ENCODE peak calls at places on chromosomes 16 and 17, in ten cellular contexts. One of them, this sample, is unnamed.
A peak's percentile ranks its signal among the peaks of the same experiment; 100 is the strongest.

GRCh38 chr17:82229686-82230626 is 1.1 kb downstream of the SLC16A3 start:
- DNase-seq in naive thymus-derived CD4-positive, alpha-beta T cell: no peak
- DNase-seq in heart left ventricle: no peak
- DNase-seq in sigmoid colon: peak; percentile 78
- DNase-seq in AG10803: no peak
- DNase-seq in IMR-90: no peak
- DNase-seq in uterus: no peak
- DNase-seq in HCT116: no peak
- DNase-seq in OCI-LY7: no peak
- DNase-seq in HAP-1: no peak
- DNase-seq in this sample: no peak

GRCh38 chr16:4904108-4904941 is 32.6 kb downstream of the PPL start:
- DNase-seq in heart left ventricle: no peak
- DNase-seq in AG10803: no peak
- DNase-seq in HAP-1: no peak
- DNase-seq in naive thymus-derived CD4-positive, alpha-beta T cell: no peak
- DNase-seq in uterus: no peak
- DNase-seq in IMR-90: no peak
- DNase-seq in HCT116: no peak
- DNase-seq in sigmoid colon: no peak
- DNase-seq in OCI-LY7: no peak
- DNase-seq in this sample: no peak

GRCh38 chr17:1239210-1239609 is 31.0 kb upstream of the BHLHA9 start:
- DNase-seq in IMR-90: peak; percentile 55
- DNase-seq in heart left ventricle: no peak
- DNase-seq in sigmoid colon: no peak
- DNase-seq in HCT116: no peak
- DNase-seq in AG10803: peak; percentile 18
- DNase-seq in HAP-1: no peak
- DNase-seq in naive thymus-derived CD4-positive, alpha-beta T cell: peak; percentile 24
- DNase-seq in uterus: no peak
- DNase-seq in OCI-LY7: no peak
- DNase-seq in this sample: peak; percentile 80

GRCh38 chr17:57535652-57536018 is 209.5 kb downstream of the CCDC182 start:
- DNase-seq in OCI-LY7: no peak
- DNase-seq in naive thymus-derived CD4-positive, alpha-beta T cell: no peak
- DNase-seq in HAP-1: no peak
- DNase-seq in IMR-90: no peak
- DNase-seq in HCT116: no peak
- DNase-seq in sigmoid colon: no peak
- DNase-seq in AG10803: no peak
- DNase-seq in uterus: no peak
- DNase-seq in heart left ventricle: no peak
- DNase-seq in this sample: no peak

GRCh38 chr17:73013816-73014663 is 78.4 kb downstream of the SLC39A11 start:
- DNase-seq in naive thymus-derived CD4-positive, alpha-beta T cell: no peak
- DNase-seq in IMR-90: peak; percentile 24
- DNase-seq in sigmoid colon: no peak
- DNase-seq in HCT116: peak; percentile 73
- DNase-seq in heart left ventricle: no peak
- DNase-seq in HAP-1: no peak
- DNase-seq in OCI-LY7: peak; percentile 11
- DNase-seq in uterus: no peak
- DNase-seq in AG10803: no peak
- DNase-seq in this sample: no peak

GRCh38 chr17:69335018-69335417 is 8.1 kb upstream of the ABCA5 start:
- DNase-seq in heart left ventricle: no peak
- DNase-seq in sigmoid colon: no peak
- DNase-seq in HCT116: peak; percentile 69
- DNase-seq in naive thymus-derived CD4-positive, alpha-beta T cell: no peak
- DNase-seq in HAP-1: no peak
- DNase-seq in IMR-90: peak; percentile 60
- DNase-seq in AG10803: peak; percentile 59
- DNase-seq in OCI-LY7: peak; percentile 62
- DNase-seq in uterus: no peak
- DNase-seq in this sample: peak; percentile 35

GRCh38 chr17:16977932-16978331 is 6.0 kb upstream of the TNFRSF13B start:
- DNase-seq in uterus: no peak
- DNase-seq in AG10803: peak; percentile 85
- DNase-seq in HAP-1: no peak
- DNase-seq in HCT116: no peak
- DNase-seq in sigmoid colon: peak; percentile 17
- DNase-seq in naive thymus-derived CD4-positive, alpha-beta T cell: no peak
- DNase-seq in OCI-LY7: no peak
- DNase-seq in IMR-90: peak; percentile 38
- DNase-seq in heart left ventricle: no peak
- DNase-seq in this sample: no peak

GRCh38 chr17:49890077-49890821 is 42.4 kb upstream of the TAC4 start:
- DNase-seq in naive thymus-derived CD4-positive, alpha-beta T cell: no peak
- DNase-seq in uterus: no peak
- DNase-seq in IMR-90: no peak
- DNase-seq in heart left ventricle: peak; percentile 37
- DNase-seq in HCT116: no peak
- DNase-seq in HAP-1: no peak
- DNase-seq in AG10803: no peak
- DNase-seq in OCI-LY7: no peak
- DNase-seq in sigmoid colon: no peak
- DNase-seq in this sample: no peak

GRCh38 chr17:36937001-36937960 is at the start of gene LHX1:
- DNase-seq in sigmoid colon: no peak
- DNase-seq in uterus: no peak
- DNase-seq in HAP-1: peak; percentile 25
- DNase-seq in naive thymus-derived CD4-positive, alpha-beta T cell: no peak
- DNase-seq in AG10803: no peak
- DNase-seq in heart left ventricle: no peak
- DNase-seq in OCI-LY7: no peak
- DNase-seq in IMR-90: no peak
- DNase-seq in HCT116: no peak
- DNase-seq in this sample: no peak

GRCh38 chr17:61284174-61284573 is 115.5 kb upstream of the TBX2 start:
- DNase-seq in HAP-1: no peak
- DNase-seq in AG10803: peak; percentile 80
- DNase-seq in OCI-LY7: no peak
- DNase-seq in IMR-90: peak; percentile 93
- DNase-seq in uterus: no peak
- DNase-seq in HCT116: no peak
- DNase-seq in heart left ventricle: no peak
- DNase-seq in sigmoid colon: no peak
- DNase-seq in naive thymus-derived CD4-positive, alpha-beta T cell: no peak
- DNase-seq in this sample: no peak

GRCh38 chr16:11370084-11370931 is 25.0 kb downstream of the RMI2 start:
- DNase-seq in naive thymus-derived CD4-positive, alpha-beta T cell: peak; percentile 31
- DNase-seq in heart left ventricle: no peak
- DNase-seq in HCT116: no peak
- DNase-seq in HAP-1: no peak
- DNase-seq in IMR-90: no peak
- DNase-seq in OCI-LY7: peak; percentile 92
- DNase-seq in uterus: no peak
- DNase-seq in sigmoid colon: no peak
- DNase-seq in AG10803: peak; percentile 11
- DNase-seq in this sample: no peak

GRCh38 chr17:8393470-8394231 is 4.0 kb downstream of the RNF222 start:
- DNase-seq in HCT116: no peak
- DNase-seq in AG10803: no peak
- DNase-seq in HAP-1: no peak
- DNase-seq in naive thymus-derived CD4-positive, alpha-beta T cell: peak; percentile 51
- DNase-seq in sigmoid colon: no peak
- DNase-seq in heart left ventricle: no peak
- DNase-seq in OCI-LY7: peak; percentile 71
- DNase-seq in uterus: no peak
- DNase-seq in IMR-90: peak; percentile 21
- DNase-seq in this sample: no peak

GRCh38 chr16:53743149-53743566 is 39.2 kb downstream of the FTO start:
- DNase-seq in uterus: no peak
- DNase-seq in naive thymus-derived CD4-positive, alpha-beta T cell: no peak
- DNase-seq in HCT116: peak; percentile 55
- DNase-seq in IMR-90: peak; percentile 18
- DNase-seq in OCI-LY7: peak; percentile 34
- DNase-seq in HAP-1: peak; percentile 60
- DNase-seq in AG10803: peak; percentile 33
- DNase-seq in sigmoid colon: no peak
- DNase-seq in heart left ventricle: no peak
- DNase-seq in this sample: peak; percentile 42

GRCh38 chr17:57099165-57099564 is 14.1 kb downstream of the AKAP1 start:
- DNase-seq in AG10803: no peak
- DNase-seq in HAP-1: no peak
- DNase-seq in IMR-90: no peak
- DNase-seq in heart left ventricle: no peak
- DNase-seq in OCI-LY7: peak; percentile 58
- DNase-seq in HCT116: no peak
- DNase-seq in sigmoid colon: no peak
- DNase-seq in naive thymus-derived CD4-positive, alpha-beta T cell: no peak
- DNase-seq in uterus: no peak
- DNase-seq in this sample: no peak

DNA sequence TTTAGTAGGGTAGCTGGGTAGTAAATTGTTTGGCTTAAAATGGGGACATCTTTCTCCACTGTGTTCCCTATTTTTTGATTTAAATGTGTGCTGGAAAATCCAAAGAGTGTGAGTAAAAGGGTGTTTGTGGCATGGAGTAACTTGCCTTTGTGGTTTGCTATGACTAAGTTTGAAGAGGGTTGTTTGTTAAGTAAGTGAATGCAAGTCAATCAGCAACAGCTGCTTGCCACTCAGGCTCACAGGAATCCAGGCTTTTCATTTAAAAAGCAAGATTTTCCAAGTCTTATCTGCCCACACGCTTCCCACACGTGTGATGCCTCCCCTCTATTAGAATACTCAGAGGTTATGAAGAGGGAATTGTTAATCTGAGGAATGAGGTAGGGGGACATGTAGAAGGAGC is 847.7 kb upstream of the RBFOX1 start:
- DNase-seq in IMR-90: no peak
- DNase-seq in OCI-LY7: no peak
- DNase-seq in AG10803: no peak
- DNase-seq in HAP-1: no peak
- DNase-seq in sigmoid colon: no peak
- DNase-seq in HCT116: no peak
- DNase-seq in heart left ventricle: no peak
- DNase-seq in naive thymus-derived CD4-positive, alpha-beta T cell: no peak
- DNase-seq in uterus: no peak
- DNase-seq in this sample: no peak
- H3K4me3 ChIP-seq in IMR-90: no peak overlapping the region
- H3K4me3 ChIP-seq in OCI-LY7: no peak overlapping the region
- H3K4me3 ChIP-seq in AG10803: no peak overlapping the region
- H3K4me3 ChIP-seq in HAP-1: no peak overlapping the region
- H3K4me3 ChIP-seq in sigmoid colon: no peak overlapping the region
- H3K4me3 ChIP-seq in HCT116: no peak overlapping the region
- H3K4me3 ChIP-seq in heart left ventricle: no peak overlapping the region
- H3K4me3 ChIP-seq in naive thymus-derived CD4-positive, alpha-beta T cell: no peak overlapping the region
- H3K4me3 ChIP-seq in uterus: no peak overlapping the region
- H3K4me3 ChIP-seq in this sample: no peak overlapping the region

GRCh38 chr16:67228034-67228785 is 1.3 kb downstream of the TMEM208 start:
- DNase-seq in heart left ventricle: peak; percentile 20
- DNase-seq in naive thymus-derived CD4-positive, alpha-beta T cell: no peak
- DNase-seq in sigmoid colon: no peak
- DNase-seq in IMR-90: no peak
- DNase-seq in AG10803: no peak
- DNase-seq in uterus: no peak
- DNase-seq in OCI-LY7: no peak
- DNase-seq in HCT116: no peak
- DNase-seq in HAP-1: no peak
- DNase-seq in this sample: no peak
- H3K4me3 ChIP-seq in heart left ventricle: peak overlapping the region; percentile 97
- H3K4me3 ChIP-seq in naive thymus-derived CD4-positive, alpha-beta T cell: peak overlapping the region; percentile 90
- H3K4me3 ChIP-seq in sigmoid colon: peak overlapping the region; percentile 87
- H3K4me3 ChIP-seq in IMR-90: peak overlapping the region; percentile 80
- H3K4me3 ChIP-seq in AG10803: peak overlapping the region; percentile 99
- H3K4me3 ChIP-seq in uterus: no peak overlapping the region
- H3K4me3 ChIP-seq in OCI-LY7: peak overlapping the region; percentile 95
- H3K4me3 ChIP-seq in HCT116: peak overlapping the region; percentile 88
- H3K4me3 ChIP-seq in HAP-1: peak overlapping the region; percentile 94
- H3K4me3 ChIP-seq in this sample: peak overlapping the region; percentile 82

GRCh38 chr17:79835470-79835899 is 3.8 kb downstream of the CBX4 start:
- DNase-seq in naive thymus-derived CD4-positive, alpha-beta T cell: no peak
- DNase-seq in sigmoid colon: no peak
- DNase-seq in IMR-90: no peak
- DNase-seq in HAP-1: no peak
- DNase-seq in AG10803: no peak
- DNase-seq in HCT116: no peak
- DNase-seq in OCI-LY7: no peak
- DNase-seq in heart left ventricle: no peak
- DNase-seq in uterus: no peak
- DNase-seq in this sample: no peak
- H3K4me3 ChIP-seq in naive thymus-derived CD4-positive, alpha-beta T cell: no peak overlapping the region
- H3K4me3 ChIP-seq in sigmoid colon: no peak overlapping the region
- H3K4me3 ChIP-seq in IMR-90: no peak overlapping the region
- H3K4me3 ChIP-seq in HAP-1: peak overlapping the region; percentile 64
- H3K4me3 ChIP-seq in AG10803: no peak overlapping the region
- H3K4me3 ChIP-seq in HCT116: no peak overlapping the region
- H3K4me3 ChIP-seq in OCI-LY7: no peak overlapping the region
- H3K4me3 ChIP-seq in heart left ventricle: no peak overlapping the region
- H3K4me3 ChIP-seq in uterus: no peak overlapping the region
- H3K4me3 ChIP-seq in this sample: no peak overlapping the region

GRCh38 chr17:2709173-2709661 is 2.3 kb downstream of the CLUH start:
- DNase-seq in naive thymus-derived CD4-positive, alpha-beta T cell: no peak
- DNase-seq in HAP-1: no peak
- DNase-seq in uterus: no peak
- DNase-seq in OCI-LY7: peak; percentile 68
- DNase-seq in sigmoid colon: peak; percentile 64
- DNase-seq in HCT116: no peak
- DNase-seq in heart left ventricle: peak; percentile 69
- DNase-seq in IMR-90: no peak
- DNase-seq in AG10803: peak; percentile 15
- DNase-seq in this sample: no peak
- H3K4me3 ChIP-seq in naive thymus-derived CD4-positive, alpha-beta T cell: no peak overlapping the region
- H3K4me3 ChIP-seq in HAP-1: peak overlapping the region; percentile 52
- H3K4me3 ChIP-seq in uterus: no peak overlapping the region
- H3K4me3 ChIP-seq in OCI-LY7: peak overlapping the region; percentile 100
- H3K4me3 ChIP-seq in sigmoid colon: peak overlapping the region; percentile 4
- H3K4me3 ChIP-seq in HCT116: peak overlapping the region; percentile 94
- H3K4me3 ChIP-seq in heart left ventricle: peak overlapping the region; percentile 98
- H3K4me3 ChIP-seq in IMR-90: no peak overlapping the region
- H3K4me3 ChIP-seq in AG10803: peak overlapping the region; percentile 30
- H3K4me3 ChIP-seq in this sample: peak overlapping the region; percentile 90

GRCh38 chr16:84598391-84598750 is 19.5 kb downstream of the COTL1 start:
- DNase-seq in uterus: no peak
- DNase-seq in heart left ventricle: no peak
- DNase-seq in AG10803: no peak
- DNase-seq in sigmoid colon: no peak
- DNase-seq in IMR-90: no peak
- DNase-seq in HAP-1: no peak
- DNase-seq in HCT116: no peak
- DNase-seq in OCI-LY7: peak; percentile 54
- DNase-seq in naive thymus-derived CD4-positive, alpha-beta T cell: no peak
- DNase-seq in this sample: no peak
- H3K4me3 ChIP-seq in uterus: no peak overlapping the region
- H3K4me3 ChIP-seq in heart left ventricle: no peak overlapping the region
- H3K4me3 ChIP-seq in AG10803: no peak overlapping the region
- H3K4me3 ChIP-seq in sigmoid colon: no peak overlapping the region
- H3K4me3 ChIP-seq in IMR-90: no peak overlapping the region
- H3K4me3 ChIP-seq in HAP-1: no peak overlapping the region
- H3K4me3 ChIP-seq in HCT116: no peak overlapping the region
- H3K4me3 ChIP-seq in OCI-LY7: peak overlapping the region; percentile 71
- H3K4me3 ChIP-seq in naive thymus-derived CD4-positive, alpha-beta T cell: peak overlapping the region; percentile 5
- H3K4me3 ChIP-seq in this sample: no peak overlapping the region

GRCh38 chr16:66741131-66741900 is 10.1 kb downstream of the DYNC1LI2 start:
- DNase-seq in AG10803: peak; percentile 94
- DNase-seq in heart left ventricle: peak; percentile 94
- DNase-seq in OCI-LY7: no peak
- DNase-seq in sigmoid colon: peak; percentile 96
- DNase-seq in IMR-90: peak; percentile 88
- DNase-seq in HAP-1: no peak
- DNase-seq in uterus: peak; percentile 94
- DNase-seq in naive thymus-derived CD4-positive, alpha-beta T cell: no peak
- DNase-seq in HCT116: peak; percentile 48
- DNase-seq in this sample: no peak
- H3K4me3 ChIP-seq in AG10803: no peak overlapping the region
- H3K4me3 ChIP-seq in heart left ventricle: peak overlapping the region; percentile 3
- H3K4me3 ChIP-seq in OCI-LY7: no peak overlapping the region
- H3K4me3 ChIP-seq in sigmoid colon: no peak overlapping the region
- H3K4me3 ChIP-seq in IMR-90: no peak overlapping the region
- H3K4me3 ChIP-seq in HAP-1: no peak overlapping the region
- H3K4me3 ChIP-seq in uterus: no peak overlapping the region
- H3K4me3 ChIP-seq in naive thymus-derived CD4-positive, alpha-beta T cell: no peak overlapping the region
- H3K4me3 ChIP-seq in HCT116: no peak overlapping the region
- H3K4me3 ChIP-seq in this sample: no peak overlapping the region

GRCh38 chr17:63930951-63931575 is 1.1 kb downstream of the CD79B start:
- DNase-seq in IMR-90: no peak
- DNase-seq in uterus: peak; percentile 68
- DNase-seq in AG10803: no peak
- DNase-seq in heart left ventricle: peak; percentile 83
- DNase-seq in OCI-LY7: peak; percentile 83
- DNase-seq in naive thymus-derived CD4-positive, alpha-beta T cell: peak; percentile 48
- DNase-seq in HCT116: no peak
- DNase-seq in HAP-1: no peak
- DNase-seq in sigmoid colon: peak; percentile 77
- DNase-seq in this sample: no peak
- H3K4me3 ChIP-seq in IMR-90: no peak overlapping the region
- H3K4me3 ChIP-seq in uterus: no peak overlapping the region
- H3K4me3 ChIP-seq in AG10803: no peak overlapping the region
- H3K4me3 ChIP-seq in heart left ventricle: peak overlapping the region; percentile 29
- H3K4me3 ChIP-seq in OCI-LY7: peak overlapping the region; percentile 98
- H3K4me3 ChIP-seq in naive thymus-derived CD4-positive, alpha-beta T cell: peak overlapping the region; percentile 85
- H3K4me3 ChIP-seq in HCT116: no peak overlapping the region
- H3K4me3 ChIP-seq in HAP-1: no peak overlapping the region
- H3K4me3 ChIP-seq in sigmoid colon: no peak overlapping the region
- H3K4me3 ChIP-seq in this sample: no peak overlapping the region